ENCODE peak calls at places on chromosomes 6 and 20, in five cellular contexts. One of them, this sample, is unnamed.

GRCh38 chr20:55160022-55160421 is 684.6 kb downstream of the DOK5 start:
- DNase-seq in sigmoid colon: no peak
- DNase-seq in breast epithelium: no peak
- DNase-seq in left ventricle myocardium inferior: no peak
- DNase-seq in cardiac muscle cell: no peak
- DNase-seq in this sample: no peak

GRCh38 chr20:10965936-10966470 is 292.2 kb upstream of the JAG1 start:
- DNase-seq in left ventricle myocardium inferior: no peak
- DNase-seq in sigmoid colon: no peak
- DNase-seq in cardiac muscle cell: no peak
- DNase-seq in breast epithelium: no peak
- DNase-seq in this sample: no peak

GRCh38 chr6:25133479-25133878 is 145.7 kb upstream of the CARMIL1 start:
- DNase-seq in sigmoid colon: no peak
- DNase-seq in left ventricle myocardium inferior: no peak
- DNase-seq in breast epithelium: no peak
- DNase-seq in cardiac muscle cell: peak; percentile 37
- DNase-seq in this sample: no peak

GRCh38 chr20:19275038-19275629 is 62.7 kb downstream of the SLC24A3 start:
- DNase-seq in cardiac muscle cell: no peak
- DNase-seq in sigmoid colon: no peak
- DNase-seq in breast epithelium: no peak
- DNase-seq in left ventricle myocardium inferior: no peak
- DNase-seq in this sample: no peak

GRCh38 chr20:57195759-57196100 is 70.7 kb downstream of the BMP7 start:
- DNase-seq in sigmoid colon: no peak
- DNase-seq in breast epithelium: no peak
- DNase-seq in left ventricle myocardium inferior: no peak
- DNase-seq in cardiac muscle cell: no peak
- DNase-seq in this sample: no peak

GRCh38 chr6:166911248-166911677 is 45.1 kb downstream of the RNASET2 start:
- DNase-seq in cardiac muscle cell: no peak
- DNase-seq in left ventricle myocardium inferior: no peak
- DNase-seq in breast epithelium: no peak
- DNase-seq in sigmoid colon: no peak
- DNase-seq in this sample: no peak

GRCh38 chr6:83467620-83468036 is 36.8 kb upstream of the ME1 start:
- DNase-seq in sigmoid colon: peak; percentile 76
- DNase-seq in left ventricle myocardium inferior: peak; percentile 22
- DNase-seq in breast epithelium: no peak
- DNase-seq in cardiac muscle cell: no peak
- DNase-seq in this sample: no peak

GRCh38 chr6:22366214-22366613 is 69.4 kb upstream of the PRL start:
- DNase-seq in left ventricle myocardium inferior: no peak
- DNase-seq in cardiac muscle cell: no peak
- DNase-seq in breast epithelium: no peak
- DNase-seq in sigmoid colon: no peak
- DNase-seq in this sample: no peak

GRCh38 chr6:148193063-148193680 is 149.5 kb upstream of the SASH1 start:
- DNase-seq in breast epithelium: no peak
- DNase-seq in left ventricle myocardium inferior: no peak
- DNase-seq in cardiac muscle cell: no peak
- DNase-seq in sigmoid colon: no peak
- DNase-seq in this sample: no peak

GRCh38 chr6:31877651-31878161 is 1.1 kb downstream of the SLC44A4 start:
- DNase-seq in breast epithelium: peak; percentile 75
- DNase-seq in sigmoid colon: peak; percentile 52
- DNase-seq in left ventricle myocardium inferior: no peak
- DNase-seq in cardiac muscle cell: peak; percentile 19
- DNase-seq in this sample: no peak

GRCh38 chr20:3340443-3340842 is 67.0 kb downstream of the DNAAF9 start:
- DNase-seq in left ventricle myocardium inferior: peak; percentile 85
- DNase-seq in cardiac muscle cell: no peak
- DNase-seq in breast epithelium: no peak
- DNase-seq in sigmoid colon: peak; percentile 83
- DNase-seq in this sample: no peak
- H3K27ac ChIP-seq in left ventricle myocardium inferior: peak overlapping the region; percentile 88
- H3K27ac ChIP-seq in cardiac muscle cell: no peak overlapping the region
- H3K27ac ChIP-seq in breast epithelium: no peak overlapping the region
- H3K27ac ChIP-seq in sigmoid colon: no peak overlapping the region
- H3K27ac ChIP-seq in this sample: no peak overlapping the region

DNA sequence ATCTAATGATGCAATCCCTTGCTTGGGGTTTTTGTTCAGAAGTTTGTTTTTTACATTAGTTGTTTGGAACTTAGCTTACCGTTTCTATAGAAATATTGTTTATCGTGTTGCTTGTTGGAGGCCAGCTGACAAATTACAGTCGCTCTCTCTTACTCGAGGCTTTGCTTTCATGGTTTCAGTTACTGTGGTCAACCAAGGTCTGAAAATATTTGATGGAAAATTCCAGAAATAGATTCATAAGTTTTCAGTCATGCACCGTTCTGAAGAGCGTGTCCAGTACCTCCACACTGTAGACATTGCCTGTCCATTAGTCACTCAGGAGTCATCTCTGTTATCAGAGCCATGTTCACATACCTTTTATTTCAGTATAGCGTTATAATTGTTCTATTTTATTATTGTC is 47.9 kb downstream of the DEK start:
- DNase-seq in cardiac muscle cell: no peak
- DNase-seq in breast epithelium: no peak
- DNase-seq in sigmoid colon: no peak
- DNase-seq in left ventricle myocardium inferior: no peak
- DNase-seq in this sample: no peak
- H3K4me3 ChIP-seq in cardiac muscle cell: no peak overlapping the region
- H3K4me3 ChIP-seq in breast epithelium: no peak overlapping the region
- H3K4me3 ChIP-seq in sigmoid colon: no peak overlapping the region
- H3K4me3 ChIP-seq in left ventricle myocardium inferior: no peak overlapping the region
- H3K4me3 ChIP-seq in this sample: no peak overlapping the region

DNA sequence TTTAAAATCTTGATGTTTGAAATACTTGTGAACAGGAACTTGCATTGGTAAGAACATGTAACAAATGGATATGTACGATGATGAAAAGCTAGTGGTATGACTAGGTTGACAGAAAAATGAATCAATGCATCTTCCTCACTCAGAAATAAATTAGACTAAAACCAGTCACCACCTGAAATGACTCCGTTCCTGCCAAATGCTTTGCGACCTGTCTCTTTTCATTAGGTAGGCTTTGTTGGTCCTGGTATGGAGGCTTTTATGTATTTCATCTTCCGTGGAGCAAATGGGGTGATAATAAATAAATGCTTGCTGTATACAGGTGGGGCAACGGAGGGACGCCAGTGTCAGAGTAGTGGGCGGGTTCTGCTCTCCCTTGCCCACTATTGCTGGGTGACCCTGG is 17.1 kb upstream of the ULBP3 start:
- DNase-seq in left ventricle myocardium inferior: no peak
- DNase-seq in cardiac muscle cell: no peak
- DNase-seq in breast epithelium: no peak
- DNase-seq in sigmoid colon: no peak
- DNase-seq in this sample: no peak
- H3K27ac ChIP-seq in left ventricle myocardium inferior: no peak overlapping the region
- H3K27ac ChIP-seq in cardiac muscle cell: no peak overlapping the region
- H3K27ac ChIP-seq in breast epithelium: no peak overlapping the region
- H3K27ac ChIP-seq in sigmoid colon: no peak overlapping the region
- H3K27ac ChIP-seq in this sample: no peak overlapping the region

GRCh38 chr6:144033816-144034540 is 25.9 kb upstream of the PLAGL1 start:
- DNase-seq in breast epithelium: no peak
- DNase-seq in sigmoid colon: no peak
- DNase-seq in left ventricle myocardium inferior: no peak
- DNase-seq in cardiac muscle cell: no peak
- DNase-seq in this sample: no peak

GRCh38 chr6:144036064-144036873 is 28.2 kb upstream of the PLAGL1 start:
- DNase-seq in cardiac muscle cell: peak; percentile 12
- DNase-seq in breast epithelium: no peak
- DNase-seq in left ventricle myocardium inferior: no peak
- DNase-seq in sigmoid colon: no peak
- DNase-seq in this sample: no peak
- H3K4me3 ChIP-seq in cardiac muscle cell: no peak overlapping the region
- H3K4me3 ChIP-seq in breast epithelium: peak overlapping the region; percentile 40
- H3K4me3 ChIP-seq in left ventricle myocardium inferior: peak overlapping the region; percentile 54
- H3K4me3 ChIP-seq in sigmoid colon: peak overlapping the region; percentile 31
- H3K4me3 ChIP-seq in this sample: peak overlapping the region; percentile 13

GRCh38 chr6:157096522-157096921 is 226.8 kb downstream of the TMEM242 start:
- DNase-seq in left ventricle myocardium inferior: peak; percentile 24
- DNase-seq in cardiac muscle cell: no peak
- DNase-seq in breast epithelium: no peak
- DNase-seq in sigmoid colon: no peak
- DNase-seq in this sample: no peak
- H3K27ac ChIP-seq in left ventricle myocardium inferior: peak overlapping the region; percentile 14
- H3K27ac ChIP-seq in cardiac muscle cell: no peak overlapping the region
- H3K27ac ChIP-seq in breast epithelium: no peak overlapping the region
- H3K27ac ChIP-seq in sigmoid colon: no peak overlapping the region
- H3K27ac ChIP-seq in this sample: no peak overlapping the region

GRCh38 chr20:59007758-59008511 is 881 bp upstream of the CTSZ start:
- DNase-seq in cardiac muscle cell: no peak
- DNase-seq in breast epithelium: peak; percentile 42
- DNase-seq in sigmoid colon: peak; percentile 77
- DNase-seq in left ventricle myocardium inferior: peak; percentile 43
- DNase-seq in this sample: no peak
- H3K4me3 ChIP-seq in cardiac muscle cell: no peak overlapping the region
- H3K4me3 ChIP-seq in breast epithelium: peak overlapping the region; percentile 81
- H3K4me3 ChIP-seq in sigmoid colon: peak overlapping the region; percentile 81
- H3K4me3 ChIP-seq in left ventricle myocardium inferior: peak overlapping the region; percentile 96
- H3K4me3 ChIP-seq in this sample: no peak overlapping the region

This sample was measured in CD4-positive, CD25-positive, alpha-beta regulatory T cell.